ENCODE peak calls at places on chromosomes 12 and 14, in four cellular contexts. D, U, J and Y are unnamed samples.

GRCh38 chr14:47549886-47550285 is 125.5 kb downstream of the MDGA2 start:
- DNase-seq in J (no peak), U (no peak), D (no peak), Y (peak; percentile 2)

GRCh38 chr14:55107766-55108554 is 21.1 kb upstream of the LGALS3 start:
- DNase-seq in J (no peak), U (peak; percentile 97), D (peak; percentile 51), Y (peak; percentile 95)

GRCh38 chr12:51959211-51959610 is 7.7 kb downstream of the ACVR1B start:
- DNase-seq in J (no peak), U (no peak), D (no peak), Y (no peak)

GRCh38 chr14:79638647-79639266 is 572.5 kb downstream of the DIO2 start:
- DNase-seq in U (no peak), J (no peak), D (no peak), Y (peak; percentile 24)

GRCh38 chr12:4849024-4849594 is 60.6 kb upstream of the KCNA1 start:
- DNase-seq in U (no peak), J (no peak), D (no peak), Y (peak; percentile 47)

GRCh38 chr14:35234007-35234406 is 58.2 kb upstream of the PSMA6 start:
- DNase-seq in D (no peak), U (no peak), J (no peak), Y (peak; percentile 44)

GRCh38 chr12:57726884-57727757 is 11.4 kb downstream of the AGAP2 start:
- DNase-seq in U (no peak), J (peak; percentile 57), D (peak; percentile 42), Y (peak; percentile 9)

GRCh38 chr14:22981090-22982012 is 1.0 kb downstream of the AJUBA start:
- DNase-seq in D (peak; percentile 34), U (peak; percentile 38), J (no peak), Y (no peak)

GRCh38 chr14:68147331-68147730 is 327.8 kb downstream of the RAD51B start:
- DNase-seq in D (no peak), J (no peak), U (no peak), Y (peak; percentile 90)

GRCh38 chr12:92257261-92257660 is 111.6 kb upstream of the BTG1 start:
- DNase-seq in D (no peak), U (peak; percentile 22), J (no peak), Y (peak; percentile 5)

GRCh38 chr12:114963846-114964245 is 279.9 kb upstream of the TBX3 start:
- DNase-seq in J (no peak), U (peak; percentile 53), D (no peak), Y (no peak)

GRCh38 chr14:35985504-35986218 is 159.5 kb downstream of the BRMS1L start:
- DNase-seq in J (no peak), D (no peak), U (no peak), Y (peak; percentile 63)

GRCh38 chr14:65141523-65141922 is 39.2 kb upstream of the MAX start:
- DNase-seq in D (no peak), U (no peak), J (no peak), Y (no peak)

GRCh38 chr14:24051789-24052655 is at the start of gene CARMIL3:
- DNase-seq in D (peak; percentile 81), J (peak; percentile 61), U (peak; percentile 40), Y (peak; percentile 7)

GRCh38 chr12:128829870-128830504 is 6.2 kb upstream of the SLC15A4 start:
- DNase-seq in U (no peak), J (no peak), D (no peak), Y (no peak)